ENCODE peak calls at places on chromosome 7, in eight cellular contexts. R, P, F, D, H, Q, T and G are unnamed samples.

GRCh38 chr7:21704362-21704761 is 161.5 kb downstream of the DNAH11 start:
- DNase-seq in R (no peak), P (no peak), F (no peak), D (no peak), H (no peak), Q (no peak), T (no peak), G (no peak)

GRCh38 chr7:117809958-117810357 is 63.3 kb downstream of the CTTNBP2 start:
- DNase-seq in R (no peak), P (no peak), F (peak), D (no peak), H (no peak), Q (no peak), T (no peak), G (no peak)

GRCh38 chr7:135976312-135977019 is 693 bp downstream of the MTPN start:
- DNase-seq in R (no peak), P (no peak), F (peak), D (peak), H (no peak), Q (peak), T (no peak), G (no peak)

GRCh38 chr7:117274951-117275350 is 47.9 kb downstream of the WNT2 start:
- DNase-seq in R (no peak), P (no peak), F (no peak), D (no peak), H (no peak), Q (no peak), T (no peak), G (no peak)

GRCh38 chr7:106664343-106664742 is 3.4 kb upstream of the CCDC71L start:
- DNase-seq in R (no peak), P (no peak), F (no peak), D (no peak), H (no peak), Q (no peak), T (no peak), G (no peak)

GRCh38 chr7:87600130-87601124 is at the start of gene ABCB1:
- DNase-seq in R (peak), P (peak), F (peak), D (peak), H (peak), Q (peak), T (peak), G (no peak)

GRCh38 chr7:90461216-90461615 is 8.2 kb upstream of the PTTG1IP2 start:
- DNase-seq in R (no peak), P (no peak), F (no peak), D (no peak), H (no peak), Q (no peak), T (no peak), G (no peak)

GRCh38 chr7:12529971-12530710 is 40.4 kb upstream of the SCIN start:
- DNase-seq in R (no peak), P (no peak), F (no peak), D (no peak), H (no peak), Q (no peak), T (no peak), G (no peak)

GRCh38 chr7:17448479-17449423 is 150.3 kb downstream of the AHR start:
- DNase-seq in R (no peak), P (no peak), F (no peak), D (no peak), H (no peak), Q (no peak), T (no peak), G (no peak)

GRCh38 chr7:71210220-71210619 is 78.3 kb downstream of the GALNT17 start:
- DNase-seq in R (no peak), P (no peak), F (no peak), D (no peak), H (no peak), Q (no peak), T (no peak), G (no peak)

GRCh38 chr7:40922316-40922670 is 780.6 kb downstream of the INHBA start:
- DNase-seq in R (peak), P (no peak), F (no peak), D (no peak), H (no peak), Q (no peak), T (no peak), G (no peak)

GRCh38 chr7:121872831-121873764 is at the start of gene PTPRZ1:
- DNase-seq in R (peak), P (peak), F (peak), D (no peak), H (peak), Q (peak), T (peak), G (peak)

GRCh38 chr7:26034386-26034785 is 117.6 kb upstream of the NFE2L3 start:
- DNase-seq in R (no peak), P (no peak), F (no peak), D (no peak), H (no peak), Q (no peak), T (no peak), G (no peak)

GRCh38 chr7:131466735-131467365 is 89.6 kb downstream of the PODXL start:
- DNase-seq in R (no peak), P (no peak), F (no peak), D (no peak), H (no peak), Q (no peak), T (no peak), G (no peak)

GRCh38 chr7:111459757-111460280 is 102.5 kb downstream of the IMMP2L start:
- DNase-seq in R (peak), P (no peak), F (no peak), D (no peak), H (no peak), Q (no peak), T (no peak), G (no peak)

GRCh38 chr7:149799397-149800168 is 26.2 kb upstream of the ZNF467 start:
- DNase-seq in R (peak), P (no peak), F (peak), D (peak), H (peak), Q (peak), T (peak), G (no peak)
- TF ChIP-seq CTCF in R (peak), P (no peak), F (peak), D (peak), H (peak), Q (peak), T (peak), G (no peak)

GRCh38 chr7:142321391-142321790 is 63.5 kb upstream of the PRSS58 start:
- DNase-seq in R (no peak), P (no peak), F (no peak), D (no peak), H (no peak), Q (no peak), T (no peak), G (no peak)
- TF ChIP-seq CTCF in R (no peak), P (no peak), F (no peak), D (no peak), H (no peak), Q (no peak), T (no peak), G (no peak)

GRCh38 chr7:138726288-138726687 is 25.1 kb upstream of the SVOPL start:
- DNase-seq in R (no peak), P (no peak), F (no peak), D (no peak), H (no peak), Q (no peak), T (no peak), G (no peak)
- TF ChIP-seq CTCF in R (peak), P (no peak), F (peak), D (no peak), H (no peak), Q (no peak), T (peak), G (no peak)

DNA sequence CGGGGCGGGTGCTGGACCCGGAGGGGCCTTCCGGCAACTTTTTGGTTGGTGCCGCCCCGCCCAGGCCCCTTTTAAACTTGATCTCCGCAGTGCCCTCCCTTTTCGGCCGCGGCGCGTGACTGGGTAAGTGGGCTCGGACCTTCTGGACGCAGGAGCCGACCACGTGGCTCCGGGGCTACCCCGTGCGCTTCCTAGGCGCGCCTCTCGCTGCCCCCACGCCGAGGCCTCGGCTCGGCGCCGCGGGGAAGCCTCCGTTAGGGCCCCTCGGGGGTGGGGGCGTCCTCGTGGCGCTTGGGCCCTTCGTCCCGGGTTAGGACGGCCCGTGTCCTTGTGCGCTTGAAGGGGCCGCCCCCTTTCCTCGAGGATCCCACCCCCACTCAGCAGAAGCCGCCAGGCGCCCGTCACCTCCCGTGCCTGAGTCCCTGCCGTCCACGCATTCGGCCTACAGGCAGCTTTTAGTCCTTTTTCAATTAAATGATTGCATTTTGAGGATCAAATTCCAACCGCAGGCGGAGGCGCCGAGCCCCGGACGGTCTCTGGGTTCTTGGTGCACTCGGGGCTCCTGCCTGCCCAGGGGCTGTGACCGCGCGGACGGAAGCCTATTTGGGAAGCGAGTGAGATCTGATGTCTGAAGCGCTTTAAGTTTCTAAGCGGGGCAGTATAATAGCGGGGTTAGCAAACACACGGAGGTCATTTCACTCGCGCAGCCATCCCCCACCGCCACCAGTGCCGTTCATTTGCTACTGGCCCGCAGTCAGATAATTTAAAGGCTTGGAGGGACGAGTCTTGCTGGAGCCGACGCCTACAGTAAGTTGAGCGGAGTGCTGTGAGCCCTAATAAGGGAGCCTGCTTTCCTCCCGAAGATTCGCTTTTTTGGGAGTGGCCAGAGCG is 31.8 kb upstream of the TOMM7 start:
- DNase-seq in R (peak), P (peak), F (peak), D (peak), H (peak), Q (peak), T (peak), G (peak)
- TF ChIP-seq CTCF in R (no peak), P (peak), F (no peak), D (peak), H (peak), Q (no peak), T (peak), G (peak)